ENCODE peak calls at places on chromosomes 11 and 22, in ten cellular contexts. Z, U, G, J, D, O, F, W, K and N are unnamed samples.

GRCh38 chr22:19357270-19358105 is 66.0 kb upstream of the CLTCL1 start:
- DNase-seq in Z (no peak), U (no peak), G (no peak), J (no peak), D (no peak), O (no peak), F (no peak), W (no peak), K (no peak), N (no peak)

GRCh38 chr22:49964493-49965290 is 4.1 kb downstream of the PIM3 start:
- DNase-seq in Z (no peak), U (no peak), G (no peak), J (no peak), D (peak), O (no peak), F (no peak), W (no peak), K (peak), N (no peak)

GRCh38 chr11:66880484-66881211 is 23.8 kb downstream of the LRFN4 start:
- DNase-seq in Z (no peak), U (no peak), G (peak), J (peak), D (no peak), O (no peak), F (no peak), W (no peak), K (no peak), N (peak)

GRCh38 chr22:27438271-27438980 is 363.1 kb downstream of the MN1 start:
- DNase-seq in Z (no peak), U (no peak), G (no peak), J (peak), D (no peak), O (no peak), F (no peak), W (peak), K (no peak), N (no peak)

GRCh38 chr11:23212829-23213228 is 352.6 kb upstream of the CCDC179 start:
- DNase-seq in Z (no peak), U (no peak), G (no peak), J (no peak), D (no peak), O (no peak), F (no peak), W (no peak), K (no peak), N (no peak)

GRCh38 chr22:31394326-31394725 is 5.1 kb upstream of the DRG1 start:
- DNase-seq in Z (no peak), U (no peak), G (no peak), J (no peak), D (no peak), O (no peak), F (no peak), W (no peak), K (no peak), N (no peak)

GRCh38 chr11:12769834-12770345 is 95.7 kb downstream of the TEAD1 start:
- DNase-seq in Z (no peak), U (no peak), G (no peak), J (peak), D (no peak), O (peak), F (peak), W (no peak), K (no peak), N (no peak)

GRCh38 chr22:38028344-38029130 is 28.7 kb upstream of the PICK1 start:
- DNase-seq in Z (no peak), U (no peak), G (no peak), J (no peak), D (no peak), O (no peak), F (no peak), W (no peak), K (no peak), N (no peak)

GRCh38 chr22:48695251-48695650 is 1132.4 kb downstream of the BRD1 start:
- DNase-seq in Z (no peak), U (no peak), G (no peak), J (no peak), D (no peak), O (no peak), F (no peak), W (no peak), K (no peak), N (no peak)

GRCh38 chr11:102287963-102288744 is 29.1 kb upstream of the BIRC3 start:
- DNase-seq in Z (no peak), U (peak), G (peak), J (peak), D (no peak), O (peak), F (peak), W (peak), K (peak), N (peak)

GRCh38 chr22:38572065-38572464 is 2.1 kb upstream of the DMC1 start:
- DNase-seq in Z (no peak), U (peak), G (peak), J (peak), D (no peak), O (peak), F (no peak), W (no peak), K (peak), N (peak)

GRCh38 chr22:17633217-17633997 is 4.9 kb upstream of the ATP6V1E1 start:
- DNase-seq in Z (no peak), U (no peak), G (no peak), J (peak), D (no peak), O (peak), F (no peak), W (no peak), K (no peak), N (no peak)

GRCh38 chr22:31046591-31047226 is 34.4 kb upstream of the SMTN start:
- DNase-seq in Z (no peak), U (no peak), G (no peak), J (peak), D (peak), O (no peak), F (no peak), W (no peak), K (peak), N (no peak)

GRCh38 chr11:113778111-113778910 is 1.3 kb upstream of the CLDN25 start:
- DNase-seq in Z (no peak), U (no peak), G (no peak), J (no peak), D (no peak), O (no peak), F (no peak), W (peak), K (no peak), N (peak)

GRCh38 chr22:28620244-28620922 is 59.3 kb downstream of the TTC28 start:
- DNase-seq in Z (no peak), U (no peak), G (no peak), J (no peak), D (no peak), O (no peak), F (no peak), W (no peak), K (no peak), N (no peak)

GRCh38 chr11:85759915-85760314 is 51.0 kb downstream of the SYTL2 start:
- DNase-seq in Z (no peak), U (no peak), G (no peak), J (peak), D (no peak), O (peak), F (peak), W (no peak), K (no peak), N (no peak)

GRCh38 chr11:75319035-75319877 is 32.2 kb downstream of the ARRB1 start:
- DNase-seq in Z (no peak), U (no peak), G (no peak), J (no peak), D (no peak), O (no peak), F (no peak), W (no peak), K (no peak), N (no peak)

GRCh38 chr11:37115963-37116362 is 517.9 kb upstream of the RAG2 start:
- DNase-seq in Z (no peak), U (no peak), G (no peak), J (no peak), D (no peak), O (no peak), F (no peak), W (no peak), K (no peak), N (no peak)

GRCh38 chr11:60931897-60932296 is 7.6 kb downstream of the TMEM132A start:
- DNase-seq in Z (no peak), U (no peak), G (no peak), J (no peak), D (peak), O (no peak), F (no peak), W (no peak), K (no peak), N (peak)

GRCh38 chr22:49300241-49300640 is 527.4 kb downstream of the BRD1 start:
- DNase-seq in Z (no peak), U (no peak), G (no peak), J (no peak), D (peak), O (no peak), F (no peak), W (no peak), K (no peak), N (no peak)

GRCh38 chr11:100338144-100338840 is 348.8 kb upstream of the ARHGAP42 start:
- DNase-seq in Z (no peak), U (no peak), G (no peak), J (no peak), D (no peak), O (no peak), F (no peak), W (no peak), K (no peak), N (no peak)

GRCh38 chr11:32435152-32435480 is 223 bp downstream of the WT1 start:
- DNase-seq in Z (no peak), U (no peak), G (no peak), J (no peak), D (peak), O (no peak), F (no peak), W (no peak), K (no peak), N (no peak)

GRCh38 chr11:2789331-2789730 is 89.5 kb upstream of the KCNQ1OT1 start:
- DNase-seq in Z (no peak), U (no peak), G (no peak), J (no peak), D (peak), O (no peak), F (no peak), W (no peak), K (no peak), N (peak)

GRCh38 chr22:20554824-20555223 is 47.4 kb downstream of the MED15 start:
- DNase-seq in Z (no peak), U (no peak), G (no peak), J (no peak), D (peak), O (no peak), F (no peak), W (no peak), K (no peak), N (no peak)

GRCh38 chr11:10899542-10899830 is 41.6 kb upstream of the ZBED5 start:
- DNase-seq in Z (no peak), U (no peak), G (no peak), J (no peak), D (no peak), O (no peak), F (no peak), W (peak), K (peak), N (no peak)
- H3K4me3 ChIP-seq in Z (no peak), U (no peak), G (no peak), J (no peak), D (no peak), O (no peak), F (peak), W (no peak), K (no peak), N (no peak)

GRCh38 chr11:65776196-65776595 is 4.6 kb downstream of the AP5B1 start:
- DNase-seq in Z (no peak), U (no peak), G (no peak), J (no peak), D (peak), O (no peak), F (no peak), W (no peak), K (no peak), N (no peak)
- H3K4me3 ChIP-seq in Z (no peak), U (no peak), G (no peak), J (no peak), D (peak), O (no peak), F (no peak), W (no peak), K (no peak), N (no peak)

DNA sequence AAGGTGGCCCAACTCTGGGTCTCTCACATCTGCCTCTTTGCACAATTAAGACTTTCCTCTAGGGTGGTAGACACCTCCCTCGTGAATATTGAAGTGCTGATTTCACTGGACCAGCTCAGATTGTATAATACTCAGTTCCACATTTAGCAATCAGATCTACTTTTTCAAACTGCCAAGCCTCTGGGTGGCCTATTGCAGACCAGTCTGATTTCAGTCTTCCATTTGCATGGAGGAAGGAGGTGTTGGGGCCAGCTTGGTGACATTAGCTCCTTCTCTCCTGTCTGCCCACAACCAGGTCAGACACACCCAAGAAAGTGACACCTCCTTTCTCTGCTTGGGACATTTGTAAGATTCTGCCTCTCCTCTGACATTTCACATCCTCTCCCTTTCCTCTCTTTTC is 78.2 kb downstream of the PPFIBP2 start:
- DNase-seq in Z (no peak), U (no peak), G (no peak), J (no peak), D (no peak), O (no peak), F (no peak), W (no peak), K (no peak), N (no peak)
- H3K4me3 ChIP-seq in Z (no peak), U (no peak), G (no peak), J (no peak), D (no peak), O (no peak), F (no peak), W (no peak), K (no peak), N (no peak)

GRCh38 chr11:80538040-80538439 is 1097.2 kb upstream of the TENM4 start:
- DNase-seq in Z (no peak), U (no peak), G (no peak), J (no peak), D (no peak), O (no peak), F (no peak), W (no peak), K (no peak), N (no peak)
- H3K4me3 ChIP-seq in Z (no peak), U (no peak), G (no peak), J (no peak), D (no peak), O (no peak), F (no peak), W (no peak), K (no peak), N (no peak)

GRCh38 chr11:82791779-82792178 is 58.1 kb upstream of the FAM181B start:
- DNase-seq in Z (no peak), U (no peak), G (no peak), J (peak), D (no peak), O (no peak), F (no peak), W (no peak), K (no peak), N (no peak)
- H3K4me3 ChIP-seq in Z (no peak), U (no peak), G (no peak), J (no peak), D (no peak), O (no peak), F (no peak), W (no peak), K (no peak), N (no peak)